ENCODE peak calls at places on chromosomes 6 and 20, in nine cellular contexts. Y is mammary epithelial cell, X is OCI-LY7, Q is esophagus squamous epithelium, D is dorsolateral prefrontal cortex, P is ascending aorta, S is fibroblast of mammary gland, C is ovary, E is BE2C. Z is an unnamed sample.

GRCh38 chr6:67451874-67452273 is 1183.2 kb upstream of the ADGRB3 start:
- DNase-seq in E (no peak), S (no peak), C (no peak), X (no peak), Y (no peak), D (no peak), Q (no peak), P (no peak), Z (no peak)

GRCh38 chr20:42442728-42443127 is 747.0 kb downstream of the PTPRT start:
- DNase-seq in P (no peak), E (no peak), S (no peak), Q (no peak), Y (no peak), C (no peak), D (no peak), X (no peak), Z (peak)

GRCh38 chr6:34237722-34238506 is 1.2 kb downstream of the HMGA1 start:
- DNase-seq in S (no peak), Y (no peak), X (peak), C (peak), E (peak), P (no peak), D (peak), Q (no peak), Z (peak)

GRCh38 chr6:53986165-53986720 is 125.0 kb upstream of the MLIP start:
- DNase-seq in P (no peak), Q (no peak), E (peak), D (no peak), X (peak), C (no peak), S (peak), Y (peak), Z (peak)

GRCh38 chr6:27091661-27092315 is 155.7 kb upstream of the PRSS16 start:
- DNase-seq in Y (peak), D (no peak), X (peak), E (peak), P (no peak), Q (no peak), S (peak), C (no peak), Z (no peak)

GRCh38 chr6:156809034-156809433 is 31.9 kb downstream of the ARID1B start:
- DNase-seq in P (no peak), S (peak), C (no peak), Q (no peak), E (peak), D (no peak), Y (no peak), X (peak), Z (no peak)

GRCh38 chr6:133817460-133818047 is 71.4 kb upstream of the TCF21 start:
- DNase-seq in P (no peak), Y (no peak), Q (no peak), E (peak), X (peak), D (no peak), S (no peak), C (peak), Z (no peak)

GRCh38 chr6:146892613-146893401 is 294.0 kb downstream of the ADGB start:
- DNase-seq in X (no peak), C (no peak), D (no peak), Y (peak), E (no peak), P (no peak), Q (no peak), S (peak), Z (no peak)

GRCh38 chr6:159067334-159067733 is 22.5 kb upstream of the TAGAP start:
- DNase-seq in X (no peak), C (no peak), E (no peak), Q (no peak), S (peak), D (no peak), Y (peak), P (no peak), Z (no peak)

GRCh38 chr6:137341721-137342195 is 122.6 kb upstream of the IFNGR1 start:
- DNase-seq in P (no peak), C (no peak), S (peak), Q (no peak), X (peak), D (peak), E (peak), Y (no peak), Z (peak)
- TF ChIP-seq CTCF in P (no peak), C (no peak), S (peak), Q (no peak), X (peak), D (peak), E (peak), Y (no peak), Z (no peak)

GRCh38 chr6:90068264-90068663 is 174.0 kb downstream of the GJA10 start:
- DNase-seq in E (no peak), S (peak), Q (no peak), P (no peak), C (no peak), Y (peak), X (no peak), D (no peak), Z (no peak)
- H3K4me3 ChIP-seq in E (no peak), S (no peak), Q (no peak), P (no peak), C (no peak), Y (no peak), X (no peak), D (no peak), Z (no peak)

GRCh38 chr6:20060252-20060651 is 152.0 kb downstream of the MBOAT1 start:
- DNase-seq in Y (no peak), S (no peak), C (no peak), P (no peak), Q (no peak), X (no peak), D (no peak), E (no peak), Z (no peak)

GRCh38 chr6:20058912-20059311 is 153.4 kb downstream of the MBOAT1 start:
- DNase-seq in C (no peak), E (no peak), P (no peak), Y (no peak), X (no peak), Q (no peak), S (no peak), D (no peak), Z (no peak)

GRCh38 chr6:20061952-20062351 is 150.3 kb downstream of the MBOAT1 start:
- DNase-seq in Q (no peak), S (no peak), D (no peak), C (no peak), X (no peak), Y (no peak), P (no peak), E (no peak), Z (no peak)

GRCh38 chr6:20056350-20056992 is 155.8 kb downstream of the MBOAT1 start:
- DNase-seq in C (no peak), Y (peak), S (peak), D (no peak), Q (no peak), P (no peak), X (peak), E (no peak), Z (no peak)
- TF ChIP-seq CTCF in C (peak), Y (peak), S (peak), D (peak), Q (peak), P (no peak), X (peak), E (peak), Z (peak)

GRCh38 chr6:41636803-41637178 is 1.5 kb upstream of the MDFI start:
- DNase-seq in S (no peak), Y (peak), P (no peak), D (no peak), E (no peak), Q (no peak), C (peak), X (no peak), Z (no peak)

GRCh38 chr6:41638002-41638800 is at the start of gene MDFI:
- DNase-seq in P (no peak), E (no peak), Q (no peak), S (no peak), C (peak), D (no peak), Y (peak), X (no peak), Z (no peak)

GRCh38 chr6:41638801-41639555 is 710 bp downstream of the MDFI start:
- DNase-seq in Y (peak), X (no peak), C (peak), Q (no peak), D (no peak), P (no peak), E (no peak), S (no peak), Z (no peak)

GRCh38 chr6:41635365-41635764 is 2.9 kb upstream of the MDFI start:
- DNase-seq in P (no peak), Q (no peak), E (no peak), S (no peak), Y (no peak), D (no peak), X (no peak), C (no peak), Z (no peak)

DNA sequence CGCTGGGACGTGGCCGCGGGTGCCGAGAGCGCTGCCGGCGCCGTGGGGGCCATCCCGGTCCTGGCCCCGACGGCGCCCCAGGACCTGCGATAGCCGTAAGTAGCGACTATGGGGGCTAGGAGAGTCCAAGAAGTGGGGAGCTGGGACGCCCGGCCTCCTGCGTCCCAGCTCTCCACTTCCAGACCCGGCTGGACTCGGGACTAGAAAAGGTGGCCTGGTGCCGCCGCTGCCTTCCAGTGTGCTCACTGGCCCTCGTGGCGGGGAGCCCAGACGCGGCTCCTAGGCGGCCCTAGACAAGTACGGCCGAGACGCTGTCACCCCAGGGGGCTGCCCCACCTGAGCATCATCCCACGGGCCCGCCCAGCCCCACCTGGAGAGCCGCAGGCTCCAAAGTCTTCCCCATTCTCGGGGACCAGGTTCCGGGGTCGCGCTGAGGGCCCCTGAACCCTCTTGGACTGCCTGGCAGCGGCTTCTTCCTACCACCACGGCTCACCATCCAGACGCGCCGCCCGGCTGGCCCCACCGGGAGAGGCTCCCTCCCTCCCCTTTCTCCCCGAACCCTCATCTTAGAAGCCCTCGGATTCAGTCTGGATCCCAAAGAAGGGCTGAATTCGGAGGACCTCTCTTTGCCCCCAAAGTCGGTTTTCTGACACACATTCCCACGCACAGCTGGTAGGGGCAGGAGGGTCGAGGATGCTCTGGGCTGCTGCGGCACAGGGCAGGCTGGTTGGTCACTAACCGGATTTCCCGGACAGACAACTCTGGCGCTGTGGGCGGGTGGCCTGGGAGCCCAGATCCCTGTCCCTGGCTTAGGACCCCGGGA is 878 bp upstream of the MDFI start:
- DNase-seq in S (no peak), C (no peak), Y (peak), D (no peak), E (no peak), Q (no peak), X (no peak), P (no peak), Z (no peak)
- H3K4me3 ChIP-seq in S (no peak), C (peak), Y (peak), D (peak), E (peak), Q (peak), X (no peak), P (peak), Z (peak)

GRCh38 chr6:169989594-169989993 is 238.2 kb downstream of the ERMARD start:
- DNase-seq in S (no peak), P (no peak), Q (no peak), Y (no peak), D (no peak), C (no peak), X (no peak), E (no peak), Z (no peak)

GRCh38 chr6:169991913-169992312 is 240.5 kb downstream of the ERMARD start:
- DNase-seq in P (no peak), E (no peak), C (no peak), Y (no peak), X (no peak), D (no peak), S (no peak), Q (no peak), Z (no peak)

GRCh38 chr6:169988769-169989550 is 237.5 kb downstream of the ERMARD start:
- DNase-seq in P (no peak), S (no peak), C (no peak), D (peak), E (no peak), Y (no peak), Q (no peak), X (no peak), Z (no peak)

GRCh38 chr6:169991031-169991390 is 239.6 kb downstream of the ERMARD start:
- DNase-seq in X (no peak), D (no peak), P (no peak), Y (no peak), S (no peak), C (no peak), Q (no peak), E (no peak), Z (no peak)

DNA sequence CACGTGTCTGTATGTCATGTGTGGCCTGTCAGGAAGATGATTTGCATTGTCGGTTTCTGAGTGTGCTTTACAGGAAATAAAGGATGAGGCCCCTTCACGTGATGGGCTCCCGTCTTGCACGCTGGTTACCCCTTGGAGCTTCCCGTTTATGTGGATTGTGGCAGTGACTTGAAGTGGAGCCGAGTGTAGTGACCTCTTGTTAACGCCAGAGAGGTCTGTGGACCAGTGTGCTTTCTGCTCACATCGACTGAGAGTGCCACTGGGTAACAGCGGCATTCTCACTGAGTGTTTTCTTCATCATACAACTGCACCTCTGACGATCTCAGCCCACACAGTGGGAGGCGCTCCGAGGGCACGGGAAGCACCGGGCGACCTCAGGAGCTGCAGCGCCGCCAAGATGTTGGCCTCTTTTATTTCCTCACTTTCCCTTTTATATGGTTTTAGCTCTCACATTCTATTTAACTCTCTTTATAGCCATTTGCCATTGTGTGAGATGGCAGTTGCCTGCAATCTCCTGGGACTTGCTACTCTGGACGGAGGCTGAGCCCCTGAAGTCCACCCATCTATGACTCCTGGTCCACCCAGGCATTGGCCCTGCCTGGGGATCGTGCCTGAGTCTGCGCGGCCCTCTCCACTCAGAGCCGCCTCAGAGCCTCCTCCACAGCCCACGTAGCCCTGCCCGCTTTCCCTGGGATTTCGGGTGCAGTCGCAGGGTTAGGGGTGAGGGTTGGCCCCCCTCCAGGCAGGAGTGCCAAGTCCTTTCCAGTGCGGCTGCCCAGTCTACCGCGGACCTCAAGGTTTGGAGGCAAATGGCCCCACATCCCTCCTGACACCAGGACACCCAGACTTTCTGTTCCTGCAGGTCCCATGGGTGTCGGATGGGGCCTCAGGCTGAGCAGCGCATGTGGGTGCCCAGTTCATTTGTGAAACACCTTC is 238.9 kb downstream of the ERMARD start:
- DNase-seq in E (no peak), P (no peak), S (no peak), C (no peak), X (peak), Y (no peak), Q (no peak), D (peak), Z (no peak)
- TF ChIP-seq CTCF in E (no peak), P (no peak), S (no peak), C (no peak), X (peak), Y (no peak), Q (no peak), D (no peak), Z (no peak)

GRCh38 chr6:25404693-25405169 is 125.6 kb downstream of the CARMIL1 start:
- DNase-seq in D (no peak), X (peak), P (no peak), E (no peak), Y (no peak), C (no peak), Q (no peak), S (no peak), Z (no peak)

GRCh38 chr6:25403150-25403549 is 124.0 kb downstream of the CARMIL1 start:
- DNase-seq in E (no peak), D (no peak), Y (no peak), X (no peak), C (no peak), S (no peak), Q (no peak), P (no peak), Z (no peak)

GRCh38 chr6:25402125-25402524 is 123.0 kb downstream of the CARMIL1 start:
- DNase-seq in Q (no peak), Y (no peak), D (no peak), C (no peak), S (no peak), E (no peak), P (no peak), X (no peak), Z (no peak)

GRCh38 chr6:25405442-25405841 is 126.3 kb downstream of the CARMIL1 start:
- DNase-seq in C (no peak), D (no peak), X (peak), Q (no peak), S (no peak), Y (no peak), P (no peak), E (no peak), Z (no peak)

DNA sequence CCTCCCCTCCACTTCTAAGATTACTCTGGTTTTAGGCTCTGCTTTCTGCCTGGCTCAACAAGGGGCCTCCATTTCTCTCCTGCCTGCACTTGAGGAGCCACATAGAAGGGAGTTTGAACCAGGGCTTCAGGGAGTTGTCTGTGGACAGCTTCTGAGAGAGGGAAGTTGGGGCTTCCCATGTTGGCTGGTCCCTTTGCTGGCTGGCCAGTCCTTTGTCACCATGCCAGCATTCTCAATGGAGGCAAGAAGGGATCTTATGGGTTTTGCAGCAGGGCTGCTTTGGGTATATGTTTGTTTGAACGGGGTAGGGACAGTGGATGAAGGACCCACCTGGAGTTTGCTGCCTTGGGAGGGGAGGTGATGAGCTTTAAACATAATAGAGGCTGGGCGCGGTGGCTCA is 124.9 kb downstream of the CARMIL1 start:
- DNase-seq in E (no peak), Q (no peak), C (no peak), Y (no peak), X (no peak), D (no peak), P (no peak), S (no peak), Z (no peak)
- H3K4me3 ChIP-seq in E (no peak), Q (no peak), C (no peak), Y (no peak), X (peak), D (no peak), P (no peak), S (no peak), Z (no peak)

GRCh38 chr6:24551139-24551538 is 56.4 kb downstream of the ALDH5A1 start:
- DNase-seq in S (no peak), X (no peak), D (no peak), Y (no peak), P (no peak), Q (no peak), C (no peak), E (no peak), Z (no peak)
- TF ChIP-seq CTCF in S (no peak), X (no peak), D (no peak), Y (no peak), P (no peak), Q (no peak), C (no peak), E (no peak), Z (no peak)

GRCh38 chr20:46562373-46563169 is 12.1 kb upstream of the OCSTAMP start:
- DNase-seq in P (no peak), D (peak), E (peak), C (peak), X (peak), S (peak), Y (peak), Q (no peak), Z (peak)

GRCh38 chr20:46563170-46563847 is 12.9 kb upstream of the OCSTAMP start:
- DNase-seq in P (no peak), E (no peak), D (peak), Q (no peak), X (no peak), C (no peak), S (no peak), Y (no peak), Z (no peak)

GRCh38 chr20:46559685-46560440 is 9.4 kb upstream of the OCSTAMP start:
- DNase-seq in P (no peak), Y (no peak), S (no peak), X (no peak), Q (no peak), C (no peak), D (no peak), E (no peak), Z (no peak)

GRCh38 chr20:46563848-46564197 is 13.4 kb upstream of the OCSTAMP start:
- DNase-seq in P (no peak), C (no peak), Y (no peak), D (no peak), X (no peak), E (no peak), Q (no peak), S (no peak), Z (no peak)

GRCh38 chr20:46562009-46562372 is 11.5 kb upstream of the OCSTAMP start:
- DNase-seq in S (no peak), C (no peak), X (no peak), Q (no peak), P (no peak), D (no peak), Y (no peak), E (no peak), Z (no peak)
- H3K4me3 ChIP-seq in S (peak), C (no peak), X (no peak), Q (peak), P (peak), D (peak), Y (no peak), E (peak), Z (peak)

Z was measured in psoas muscle.